ENCODE peak calls at places on chromosomes 5 and 9, in nine cellular contexts. S, C, T, K, H, E, P, Q and Z are unnamed samples.

GRCh38 chr5:149915392-149916260 is 29.0 kb downstream of the PDE6A start:
- DNase-seq in S (no peak), C (peak; percentile 95), T (no peak), K (no peak), H (no peak), E (no peak), P (no peak), Q (no peak), Z (no peak)

GRCh38 chr5:42912184-42912766 is 100.6 kb upstream of the SELENOP start:
- DNase-seq in S (no peak), C (no peak), T (no peak), K (peak; percentile 72), H (no peak), E (no peak), P (no peak), Q (no peak), Z (no peak)

GRCh38 chr5:178072749-178073148 is 40.6 kb upstream of the N4BP3 start:
- DNase-seq in S (no peak), C (no peak), T (no peak), K (no peak), H (no peak), E (no peak), P (no peak), Q (no peak), Z (no peak)

GRCh38 chr9:127535834-127536233 is 76.2 kb upstream of the STXBP1 start:
- DNase-seq in S (no peak), C (peak; percentile 65), T (peak; percentile 71), K (peak; percentile 55), H (no peak), E (no peak), P (no peak), Q (no peak), Z (no peak)

GRCh38 chr5:110506378-110506777 is 220.1 kb downstream of the TMEM232 start:
- DNase-seq in S (no peak), C (no peak), T (no peak), K (no peak), H (no peak), E (no peak), P (no peak), Q (no peak), Z (no peak)

GRCh38 chr9:118961857-118962256 is 407.4 kb downstream of the BRINP1 start:
- DNase-seq in S (no peak), C (peak; percentile 1), T (no peak), K (peak; percentile 8), H (no peak), E (no peak), P (no peak), Q (peak; percentile 27), Z (no peak)

GRCh38 chr5:132260714-132261615 is 3.5 kb downstream of the PDLIM4 start:
- DNase-seq in S (no peak), C (no peak), T (no peak), K (peak; percentile 96), H (no peak), E (peak; percentile 44), P (peak; percentile 92), Q (peak; percentile 25), Z (peak; percentile 65)

GRCh38 chr5:55708732-55709131 is 3.4 kb downstream of the SLC38A9 start:
- DNase-seq in S (no peak), C (no peak), T (no peak), K (peak; percentile 34), H (no peak), E (no peak), P (no peak), Q (no peak), Z (no peak)

GRCh38 chr9:113646491-113646890 is 183.0 kb downstream of the RGS3 start:
- DNase-seq in S (no peak), C (no peak), T (no peak), K (no peak), H (no peak), E (peak; percentile 14), P (peak; percentile 7), Q (no peak), Z (no peak)

GRCh38 chr5:127871448-127872153 is 168.4 kb downstream of the CCDC192 start:
- DNase-seq in S (no peak), C (peak; percentile 46), T (no peak), K (no peak), H (no peak), E (no peak), P (no peak), Q (no peak), Z (no peak)

GRCh38 chr5:159581502-159582249 is 251.4 kb upstream of the IL12B start:
- DNase-seq in S (no peak), C (no peak), T (no peak), K (peak; percentile 45), H (no peak), E (no peak), P (no peak), Q (no peak), Z (no peak)

GRCh38 chr5:58262226-58262625 is 197.7 kb downstream of the PLK2 start:
- DNase-seq in S (no peak), C (no peak), T (no peak), K (peak; percentile 51), H (no peak), E (no peak), P (no peak), Q (no peak), Z (no peak)

GRCh38 chr5:67679184-67679855 is 482.7 kb upstream of the CD180 start:
- DNase-seq in S (no peak), C (no peak), T (no peak), K (no peak), H (no peak), E (no peak), P (no peak), Q (no peak), Z (no peak)

GRCh38 chr9:122307036-122307435 is 42.4 kb downstream of the MRRF start:
- DNase-seq in S (no peak), C (no peak), T (peak; percentile 56), K (no peak), H (no peak), E (no peak), P (no peak), Q (peak; percentile 34), Z (no peak)

GRCh38 chr9:122309861-122310260 is 45.2 kb downstream of the MRRF start:
- DNase-seq in S (no peak), C (no peak), T (no peak), K (peak; percentile 39), H (no peak), E (no peak), P (no peak), Q (no peak), Z (no peak)

GRCh38 chr9:122302541-122302940 is 37.9 kb downstream of the MRRF start:
- DNase-seq in S (no peak), C (no peak), T (no peak), K (peak; percentile 20), H (no peak), E (no peak), P (no peak), Q (no peak), Z (no peak)

DNA sequence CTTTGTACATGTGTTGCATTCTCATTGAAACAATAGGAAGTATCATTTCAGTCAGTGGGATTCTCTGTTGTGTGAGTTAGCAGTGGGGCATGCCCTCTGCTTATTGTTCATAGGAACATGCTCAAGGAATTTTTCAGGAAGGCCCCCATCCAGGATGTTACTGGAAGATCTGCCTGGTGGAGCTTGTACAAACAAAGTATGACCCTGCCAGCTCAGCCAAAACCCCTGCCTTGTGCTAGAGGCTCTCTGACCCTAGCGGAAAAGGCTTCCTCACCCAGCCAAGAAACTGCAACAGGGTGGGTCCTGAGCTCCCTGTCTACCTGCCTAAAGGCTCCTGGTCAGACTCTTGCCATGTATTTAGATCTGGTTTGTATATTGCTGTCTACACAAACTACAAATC is 43.2 kb downstream of the MRRF start:
- DNase-seq in S (no peak), C (no peak), T (no peak), K (peak; percentile 26), H (no peak), E (no peak), P (no peak), Q (no peak), Z (peak; percentile 31)
- H3K27ac ChIP-seq in S (no peak overlapping the region), C (no peak overlapping the region), T (peak overlapping the region; percentile 13), K (no peak overlapping the region), H (peak overlapping the region; percentile 43), E (no peak overlapping the region), P (no peak overlapping the region), Q (no peak overlapping the region), Z (peak overlapping the region; percentile 54)

GRCh38 chr9:131736440-131736839 is 3.4 kb downstream of the RAPGEF1 start:
- DNase-seq in S (no peak), C (no peak), T (no peak), K (no peak), H (no peak), E (no peak), P (no peak), Q (no peak), Z (no peak)

GRCh38 chr9:131738293-131738692 is 1.6 kb downstream of the RAPGEF1 start:
- DNase-seq in S (peak; percentile 41), C (no peak), T (peak; percentile 31), K (no peak), H (no peak), E (no peak), P (no peak), Q (no peak), Z (no peak)

GRCh38 chr9:131738838-131739191 is 1.1 kb downstream of the RAPGEF1 start:
- DNase-seq in S (peak; percentile 50), C (no peak), T (peak; percentile 41), K (no peak), H (no peak), E (peak; percentile 69), P (no peak), Q (peak; percentile 60), Z (peak; percentile 28)

GRCh38 chr9:131735238-131736181 is 4.4 kb downstream of the RAPGEF1 start:
- DNase-seq in S (no peak), C (no peak), T (no peak), K (no peak), H (no peak), E (peak; percentile 82), P (no peak), Q (no peak), Z (no peak)

DNA sequence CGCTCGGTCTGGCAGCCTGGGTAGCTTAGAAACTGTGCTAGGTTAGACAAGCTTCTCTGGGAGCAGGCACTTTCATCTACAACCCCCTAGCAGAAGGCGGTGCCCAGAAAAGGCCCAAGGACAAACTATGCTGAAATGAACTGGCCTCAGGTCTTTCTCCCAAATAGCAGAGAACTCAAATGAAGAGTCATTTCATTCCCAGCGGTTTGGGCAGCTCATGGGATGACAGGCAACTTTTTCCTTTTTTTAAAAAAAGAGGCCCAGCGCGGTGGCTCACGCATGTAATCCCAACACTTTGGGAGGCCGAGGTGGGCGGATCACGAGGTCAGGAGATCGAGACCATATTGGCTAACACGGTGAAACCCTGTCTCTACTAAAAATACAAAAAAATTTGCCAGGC is 2.5 kb downstream of the RAPGEF1 start:
- DNase-seq in S (peak; percentile 37), C (no peak), T (no peak), K (no peak), H (no peak), E (no peak), P (no peak), Q (no peak), Z (peak; percentile 15)
- H3K27ac ChIP-seq in S (peak overlapping the region; percentile 91), C (no peak overlapping the region), T (peak overlapping the region; percentile 63), K (no peak overlapping the region), H (peak overlapping the region; percentile 80), E (no peak overlapping the region), P (no peak overlapping the region), Q (no peak overlapping the region), Z (peak overlapping the region; percentile 94)

GRCh38 chr9:137421838-137422667 is 909 bp downstream of the EXD3 start:
- DNase-seq in S (peak; percentile 34), C (no peak), T (no peak), K (no peak), H (no peak), E (no peak), P (peak; percentile 37), Q (peak; percentile 34), Z (no peak)
- H3K27ac ChIP-seq in S (peak overlapping the region; percentile 76), C (no peak overlapping the region), T (no peak overlapping the region), K (peak overlapping the region; percentile 16), H (peak overlapping the region; percentile 81), E (peak overlapping the region; percentile 21), P (peak overlapping the region; percentile 77), Q (no peak overlapping the region), Z (peak overlapping the region; percentile 83)

GRCh38 chr9:110069326-110070248 is 138.4 kb downstream of the C9orf152 start:
- DNase-seq in S (peak; percentile 66), C (peak; percentile 50), T (peak; percentile 65), K (peak; percentile 96), H (no peak), E (no peak), P (peak; percentile 78), Q (no peak), Z (peak; percentile 70)
- H3K27ac ChIP-seq in S (no peak overlapping the region), C (no peak overlapping the region), T (peak overlapping the region; percentile 61), K (peak overlapping the region; percentile 77), H (peak overlapping the region; percentile 60), E (no peak overlapping the region), P (peak overlapping the region; percentile 14), Q (no peak overlapping the region), Z (peak overlapping the region; percentile 54)